ENCODE peak calls at places on chromosomes 5 and 9, in nine cellular contexts. One of them, this sample, is unnamed.

GRCh38 chr5:96614110-96614691 is 48.0 kb upstream of the CAST start:
- DNase-seq in NCI-H1092 treated with DMSO at 0.1 percent for 48 hours: peak; percentile 65
- DNase-seq in uterus: peak; percentile 49
- DNase-seq in GM19239: peak; percentile 36
- DNase-seq in ELR: peak; percentile 97
- DNase-seq in RCC 7860: peak; percentile 74
- DNase-seq in HT1080: peak; percentile 92
- DNase-seq in OCI-LY7: peak; percentile 71
- DNase-seq in astrocyte of the spinal cord: peak; percentile 95
- DNase-seq in this sample: peak; percentile 88

GRCh38 chr5:74017786-74018211 is 391.8 kb downstream of the ARHGEF28 start:
- DNase-seq in GM19239: no peak
- DNase-seq in ELR: peak; percentile 94
- DNase-seq in OCI-LY7: no peak
- DNase-seq in uterus: no peak
- DNase-seq in RCC 7860: peak; percentile 45
- DNase-seq in NCI-H1092 treated with DMSO at 0.1 percent for 48 hours: peak; percentile 92
- DNase-seq in HT1080: peak; percentile 86
- DNase-seq in astrocyte of the spinal cord: peak; percentile 61
- DNase-seq in this sample: peak; percentile 80

GRCh38 chr5:148687427-148687826 is 33.1 kb upstream of the HTR4 start:
- DNase-seq in RCC 7860: peak; percentile 16
- DNase-seq in HT1080: peak; percentile 71
- DNase-seq in OCI-LY7: peak; percentile 32
- DNase-seq in GM19239: peak; percentile 8
- DNase-seq in astrocyte of the spinal cord: peak; percentile 17
- DNase-seq in ELR: peak; percentile 71
- DNase-seq in uterus: no peak
- DNase-seq in NCI-H1092 treated with DMSO at 0.1 percent for 48 hours: no peak
- DNase-seq in this sample: peak; percentile 45

GRCh38 chr5:117230375-117230774 is 655.8 kb upstream of the SEMA6A start:
- DNase-seq in RCC 7860: no peak
- DNase-seq in NCI-H1092 treated with DMSO at 0.1 percent for 48 hours: no peak
- DNase-seq in OCI-LY7: no peak
- DNase-seq in HT1080: no peak
- DNase-seq in ELR: no peak
- DNase-seq in uterus: no peak
- DNase-seq in astrocyte of the spinal cord: no peak
- DNase-seq in GM19239: no peak
- DNase-seq in this sample: no peak

GRCh38 chr9:128321879-128322341 is 337 bp downstream of the TRUB2 start:
- DNase-seq in NCI-H1092 treated with DMSO at 0.1 percent for 48 hours: no peak
- DNase-seq in HT1080: no peak
- DNase-seq in astrocyte of the spinal cord: no peak
- DNase-seq in GM19239: no peak
- DNase-seq in RCC 7860: no peak
- DNase-seq in ELR: no peak
- DNase-seq in OCI-LY7: no peak
- DNase-seq in uterus: no peak
- DNase-seq in this sample: peak; percentile 24

GRCh38 chr9:16344343-16344742 is 526.1 kb downstream of the BNC2 start:
- DNase-seq in ELR: peak; percentile 94
- DNase-seq in HT1080: peak; percentile 96
- DNase-seq in OCI-LY7: no peak
- DNase-seq in GM19239: no peak
- DNase-seq in astrocyte of the spinal cord: peak; percentile 95
- DNase-seq in NCI-H1092 treated with DMSO at 0.1 percent for 48 hours: no peak
- DNase-seq in RCC 7860: peak; percentile 79
- DNase-seq in uterus: peak; percentile 42
- DNase-seq in this sample: peak; percentile 85

GRCh38 chr5:141692919-141693848 is 11.2 kb upstream of the ARAP3 start:
- DNase-seq in astrocyte of the spinal cord: peak; percentile 24
- DNase-seq in uterus: no peak
- DNase-seq in HT1080: peak; percentile 42
- DNase-seq in RCC 7860: peak; percentile 54
- DNase-seq in ELR: peak; percentile 48
- DNase-seq in GM19239: no peak
- DNase-seq in NCI-H1092 treated with DMSO at 0.1 percent for 48 hours: no peak
- DNase-seq in OCI-LY7: no peak
- DNase-seq in this sample: peak; percentile 69

GRCh38 chr5:143001764-143002351 is 231.7 kb downstream of the ARHGAP26 start:
- DNase-seq in uterus: no peak
- DNase-seq in RCC 7860: peak; percentile 60
- DNase-seq in OCI-LY7: peak; percentile 17
- DNase-seq in ELR: peak; percentile 84
- DNase-seq in astrocyte of the spinal cord: peak; percentile 73
- DNase-seq in HT1080: peak; percentile 83
- DNase-seq in NCI-H1092 treated with DMSO at 0.1 percent for 48 hours: no peak
- DNase-seq in GM19239: no peak
- DNase-seq in this sample: peak; percentile 76

GRCh38 chr5:43041131-43041668 is 1.1 kb upstream of the ANXA2R start:
- DNase-seq in OCI-LY7: peak; percentile 61
- DNase-seq in NCI-H1092 treated with DMSO at 0.1 percent for 48 hours: peak; percentile 84
- DNase-seq in astrocyte of the spinal cord: no peak
- DNase-seq in HT1080: no peak
- DNase-seq in uterus: peak; percentile 50
- DNase-seq in ELR: no peak
- DNase-seq in GM19239: no peak
- DNase-seq in RCC 7860: no peak
- DNase-seq in this sample: peak; percentile 72

GRCh38 chr5:103667068-103667467 is 104.5 kb upstream of the NUDT12 start:
- DNase-seq in HT1080: peak; percentile 53
- DNase-seq in astrocyte of the spinal cord: peak; percentile 28
- DNase-seq in ELR: peak; percentile 56
- DNase-seq in NCI-H1092 treated with DMSO at 0.1 percent for 48 hours: no peak
- DNase-seq in RCC 7860: no peak
- DNase-seq in OCI-LY7: no peak
- DNase-seq in GM19239: no peak
- DNase-seq in uterus: no peak
- DNase-seq in this sample: peak; percentile 1

GRCh38 chr5:37120270-37120669 is 128.9 kb downstream of the CPLANE1 start:
- DNase-seq in OCI-LY7: peak; percentile 6
- DNase-seq in NCI-H1092 treated with DMSO at 0.1 percent for 48 hours: no peak
- DNase-seq in HT1080: no peak
- DNase-seq in GM19239: no peak
- DNase-seq in RCC 7860: no peak
- DNase-seq in astrocyte of the spinal cord: no peak
- DNase-seq in uterus: no peak
- DNase-seq in ELR: no peak
- DNase-seq in this sample: no peak

GRCh38 chr9:20023237-20023928 is 234.5 kb upstream of the SLC24A2 start:
- DNase-seq in OCI-LY7: no peak
- DNase-seq in HT1080: no peak
- DNase-seq in RCC 7860: no peak
- DNase-seq in ELR: no peak
- DNase-seq in astrocyte of the spinal cord: no peak
- DNase-seq in GM19239: no peak
- DNase-seq in NCI-H1092 treated with DMSO at 0.1 percent for 48 hours: no peak
- DNase-seq in uterus: no peak
- DNase-seq in this sample: no peak

GRCh38 chr5:139839416-139839815 is 43.8 kb downstream of the PSD2 start:
- DNase-seq in GM19239: no peak
- DNase-seq in NCI-H1092 treated with DMSO at 0.1 percent for 48 hours: no peak
- DNase-seq in HT1080: no peak
- DNase-seq in astrocyte of the spinal cord: no peak
- DNase-seq in RCC 7860: no peak
- DNase-seq in OCI-LY7: no peak
- DNase-seq in ELR: no peak
- DNase-seq in uterus: no peak
- DNase-seq in this sample: no peak

GRCh38 chr9:77944556-77945261 is 86.9 kb downstream of the GNAQ start:
- DNase-seq in NCI-H1092 treated with DMSO at 0.1 percent for 48 hours: no peak
- DNase-seq in HT1080: no peak
- DNase-seq in GM19239: no peak
- DNase-seq in OCI-LY7: no peak
- DNase-seq in ELR: no peak
- DNase-seq in RCC 7860: no peak
- DNase-seq in uterus: no peak
- DNase-seq in astrocyte of the spinal cord: no peak
- DNase-seq in this sample: no peak

GRCh38 chr5:163330723-163331668 is 106.4 kb upstream of the CCNG1 start:
- DNase-seq in uterus: no peak
- DNase-seq in HT1080: no peak
- DNase-seq in RCC 7860: no peak
- DNase-seq in GM19239: no peak
- DNase-seq in ELR: no peak
- DNase-seq in astrocyte of the spinal cord: no peak
- DNase-seq in NCI-H1092 treated with DMSO at 0.1 percent for 48 hours: no peak
- DNase-seq in OCI-LY7: no peak
- DNase-seq in this sample: no peak

GRCh38 chr9:70081120-70081495 is 37.5 kb downstream of the MAMDC2 start:
- DNase-seq in HT1080: peak; percentile 92
- DNase-seq in OCI-LY7: no peak
- DNase-seq in ELR: peak; percentile 66
- DNase-seq in NCI-H1092 treated with DMSO at 0.1 percent for 48 hours: no peak
- DNase-seq in astrocyte of the spinal cord: peak; percentile 72
- DNase-seq in uterus: no peak
- DNase-seq in RCC 7860: peak; percentile 85
- DNase-seq in GM19239: no peak
- DNase-seq in this sample: peak; percentile 86

GRCh38 chr5:6686916-6687409 is 26.3 kb upstream of the TENT4A start:
- DNase-seq in OCI-LY7: no peak
- DNase-seq in NCI-H1092 treated with DMSO at 0.1 percent for 48 hours: no peak
- DNase-seq in HT1080: peak; percentile 44
- DNase-seq in GM19239: no peak
- DNase-seq in ELR: peak; percentile 56
- DNase-seq in astrocyte of the spinal cord: peak; percentile 66
- DNase-seq in RCC 7860: no peak
- DNase-seq in uterus: no peak
- DNase-seq in this sample: peak; percentile 51

GRCh38 chr9:93081081-93081529 is 14.9 kb upstream of the CARD19 start:
- DNase-seq in ELR: no peak
- DNase-seq in HT1080: no peak
- DNase-seq in uterus: peak; percentile 15
- DNase-seq in RCC 7860: no peak
- DNase-seq in OCI-LY7: no peak
- DNase-seq in NCI-H1092 treated with DMSO at 0.1 percent for 48 hours: no peak
- DNase-seq in GM19239: no peak
- DNase-seq in astrocyte of the spinal cord: no peak
- DNase-seq in this sample: no peak

GRCh38 chr9:72485821-72486605 is 35.4 kb upstream of the TMC1 start:
- DNase-seq in OCI-LY7: no peak
- DNase-seq in NCI-H1092 treated with DMSO at 0.1 percent for 48 hours: no peak
- DNase-seq in HT1080: no peak
- DNase-seq in uterus: no peak
- DNase-seq in astrocyte of the spinal cord: peak; percentile 70
- DNase-seq in GM19239: no peak
- DNase-seq in ELR: no peak
- DNase-seq in RCC 7860: peak; percentile 64
- DNase-seq in this sample: peak; percentile 49

GRCh38 chr5:12675956-12676355 is 771.7 kb upstream of the CTNND2 start:
- DNase-seq in uterus: no peak
- DNase-seq in NCI-H1092 treated with DMSO at 0.1 percent for 48 hours: no peak
- DNase-seq in ELR: no peak
- DNase-seq in OCI-LY7: no peak
- DNase-seq in RCC 7860: no peak
- DNase-seq in HT1080: no peak
- DNase-seq in GM19239: no peak
- DNase-seq in astrocyte of the spinal cord: no peak
- DNase-seq in this sample: no peak

GRCh38 chr5:84218546-84218945 is 166.1 kb downstream of the EDIL3 start:
- DNase-seq in astrocyte of the spinal cord: no peak
- DNase-seq in HT1080: peak; percentile 14
- DNase-seq in RCC 7860: peak; percentile 22
- DNase-seq in uterus: no peak
- DNase-seq in ELR: peak; percentile 65
- DNase-seq in NCI-H1092 treated with DMSO at 0.1 percent for 48 hours: no peak
- DNase-seq in OCI-LY7: no peak
- DNase-seq in GM19239: no peak
- DNase-seq in this sample: peak; percentile 68

GRCh38 chr9:123825337-123825736 is 104.6 kb downstream of the DENND1A start:
- DNase-seq in GM19239: no peak
- DNase-seq in NCI-H1092 treated with DMSO at 0.1 percent for 48 hours: no peak
- DNase-seq in uterus: no peak
- DNase-seq in ELR: peak; percentile 51
- DNase-seq in RCC 7860: no peak
- DNase-seq in HT1080: no peak
- DNase-seq in astrocyte of the spinal cord: peak; percentile 33
- DNase-seq in OCI-LY7: no peak
- DNase-seq in this sample: peak; percentile 33

GRCh38 chr5:79456449-79456848 is 57.5 kb downstream of the HOMER1 start:
- DNase-seq in RCC 7860: no peak
- DNase-seq in astrocyte of the spinal cord: no peak
- DNase-seq in NCI-H1092 treated with DMSO at 0.1 percent for 48 hours: no peak
- DNase-seq in uterus: no peak
- DNase-seq in ELR: no peak
- DNase-seq in HT1080: no peak
- DNase-seq in OCI-LY7: no peak
- DNase-seq in GM19239: no peak
- DNase-seq in this sample: no peak

GRCh38 chr9:135147473-135147805 is 60.0 kb downstream of the OLFM1 start:
- DNase-seq in HT1080: no peak
- DNase-seq in RCC 7860: no peak
- DNase-seq in uterus: no peak
- DNase-seq in OCI-LY7: no peak
- DNase-seq in ELR: no peak
- DNase-seq in astrocyte of the spinal cord: no peak
- DNase-seq in NCI-H1092 treated with DMSO at 0.1 percent for 48 hours: peak; percentile 75
- DNase-seq in GM19239: no peak
- DNase-seq in this sample: no peak

This sample was measured in RPMI7951.